ENCODE peak calls at places on chromosome 22, in nine cellular contexts. One of them, this sample, is unnamed.
A peak's percentile ranks its signal among the peaks of the same experiment; 100 is the strongest.

GRCh38 chr22:40741116-40741515 is 61.8 kb downstream of the MCHR1 start:
- DNase-seq in fibroblast of lung: no peak
- DNase-seq in cardiac muscle cell: no peak
- DNase-seq in AG09309: no peak
- DNase-seq in AG09319: no peak
- DNase-seq in heart left ventricle: no peak
- DNase-seq in retinal pigment epithelial cell: no peak
- DNase-seq in kidney: no peak
- DNase-seq in psoas muscle: no peak
- DNase-seq in this sample: no peak

GRCh38 chr22:48881326-48881980 is 946.2 kb downstream of the BRD1 start:
- DNase-seq in fibroblast of lung: no peak
- DNase-seq in cardiac muscle cell: no peak
- DNase-seq in AG09309: no peak
- DNase-seq in AG09319: no peak
- DNase-seq in heart left ventricle: peak; percentile 9
- DNase-seq in retinal pigment epithelial cell: no peak
- DNase-seq in kidney: peak; percentile 46
- DNase-seq in psoas muscle: no peak
- DNase-seq in this sample: no peak

GRCh38 chr22:21834869-21835268 is 32.6 kb downstream of the MAPK1 start:
- DNase-seq in fibroblast of lung: no peak
- DNase-seq in cardiac muscle cell: no peak
- DNase-seq in AG09309: no peak
- DNase-seq in AG09319: no peak
- DNase-seq in heart left ventricle: no peak
- DNase-seq in retinal pigment epithelial cell: no peak
- DNase-seq in kidney: no peak
- DNase-seq in psoas muscle: no peak
- DNase-seq in this sample: no peak

GRCh38 chr22:35154937-35155387 is 89.0 kb downstream of the ISX start:
- DNase-seq in fibroblast of lung: peak; percentile 48
- DNase-seq in cardiac muscle cell: peak; percentile 62
- DNase-seq in AG09309: peak; percentile 8
- DNase-seq in AG09319: peak; percentile 4
- DNase-seq in heart left ventricle: peak; percentile 36
- DNase-seq in retinal pigment epithelial cell: peak; percentile 3
- DNase-seq in kidney: no peak
- DNase-seq in psoas muscle: peak; percentile 35
- DNase-seq in this sample: no peak

GRCh38 chr22:27836181-27836580 is 34.6 kb upstream of the MN1 start:
- DNase-seq in fibroblast of lung: no peak
- DNase-seq in cardiac muscle cell: no peak
- DNase-seq in AG09309: no peak
- DNase-seq in AG09319: peak; percentile 81
- DNase-seq in heart left ventricle: no peak
- DNase-seq in retinal pigment epithelial cell: peak; percentile 64
- DNase-seq in kidney: no peak
- DNase-seq in psoas muscle: no peak
- DNase-seq in this sample: peak; percentile 23

GRCh38 chr22:50192056-50192824 is 6.5 kb downstream of the TRABD start:
- DNase-seq in fibroblast of lung: no peak
- DNase-seq in cardiac muscle cell: no peak
- DNase-seq in AG09309: no peak
- DNase-seq in AG09319: no peak
- DNase-seq in heart left ventricle: no peak
- DNase-seq in retinal pigment epithelial cell: no peak
- DNase-seq in kidney: peak; percentile 76
- DNase-seq in psoas muscle: peak; percentile 10
- DNase-seq in this sample: peak; percentile 74

GRCh38 chr22:50691521-50691920 is 18.9 kb downstream of the SHANK3 start:
- DNase-seq in fibroblast of lung: peak; percentile 73
- DNase-seq in cardiac muscle cell: peak; percentile 62
- DNase-seq in AG09309: peak; percentile 8
- DNase-seq in AG09319: no peak
- DNase-seq in heart left ventricle: no peak
- DNase-seq in retinal pigment epithelial cell: no peak
- DNase-seq in kidney: no peak
- DNase-seq in psoas muscle: no peak
- DNase-seq in this sample: peak; percentile 26

GRCh38 chr22:41367680-41368542 is 13.8 kb upstream of the TEF start:
- DNase-seq in fibroblast of lung: no peak
- DNase-seq in cardiac muscle cell: peak; percentile 62
- DNase-seq in AG09309: peak; percentile 34
- DNase-seq in AG09319: peak; percentile 16
- DNase-seq in heart left ventricle: peak; percentile 59
- DNase-seq in retinal pigment epithelial cell: peak; percentile 35
- DNase-seq in kidney: peak; percentile 78
- DNase-seq in psoas muscle: no peak
- DNase-seq in this sample: no peak

GRCh38 chr22:35072939-35073338 is 7.0 kb downstream of the ISX start:
- DNase-seq in fibroblast of lung: no peak
- DNase-seq in cardiac muscle cell: peak; percentile 2
- DNase-seq in AG09309: no peak
- DNase-seq in AG09319: no peak
- DNase-seq in heart left ventricle: no peak
- DNase-seq in retinal pigment epithelial cell: no peak
- DNase-seq in kidney: no peak
- DNase-seq in psoas muscle: no peak
- DNase-seq in this sample: no peak

GRCh38 chr22:37500745-37501144 is 14.6 kb upstream of the MFNG start:
- DNase-seq in fibroblast of lung: no peak
- DNase-seq in cardiac muscle cell: no peak
- DNase-seq in AG09309: no peak
- DNase-seq in AG09319: no peak
- DNase-seq in heart left ventricle: no peak
- DNase-seq in retinal pigment epithelial cell: no peak
- DNase-seq in kidney: no peak
- DNase-seq in psoas muscle: no peak
- DNase-seq in this sample: no peak

GRCh38 chr22:37499789-37500188 is 13.6 kb upstream of the MFNG start:
- DNase-seq in fibroblast of lung: no peak
- DNase-seq in cardiac muscle cell: no peak
- DNase-seq in AG09309: no peak
- DNase-seq in AG09319: no peak
- DNase-seq in heart left ventricle: no peak
- DNase-seq in retinal pigment epithelial cell: no peak
- DNase-seq in kidney: no peak
- DNase-seq in psoas muscle: no peak
- DNase-seq in this sample: no peak

GRCh38 chr22:37496651-37497599 is 10.7 kb upstream of the MFNG start:
- DNase-seq in fibroblast of lung: peak; percentile 83
- DNase-seq in cardiac muscle cell: peak; percentile 91
- DNase-seq in AG09309: peak; percentile 64
- DNase-seq in AG09319: peak; percentile 57
- DNase-seq in heart left ventricle: no peak
- DNase-seq in retinal pigment epithelial cell: peak; percentile 62
- DNase-seq in kidney: no peak
- DNase-seq in psoas muscle: no peak
- DNase-seq in this sample: no peak

GRCh38 chr22:37499006-37499707 is 13.0 kb upstream of the MFNG start:
- DNase-seq in fibroblast of lung: peak; percentile 45
- DNase-seq in cardiac muscle cell: no peak
- DNase-seq in AG09309: no peak
- DNase-seq in AG09319: no peak
- DNase-seq in heart left ventricle: no peak
- DNase-seq in retinal pigment epithelial cell: no peak
- DNase-seq in kidney: no peak
- DNase-seq in psoas muscle: no peak
- DNase-seq in this sample: no peak

GRCh38 chr22:37498289-37498909 is 12.2 kb upstream of the MFNG start:
- DNase-seq in fibroblast of lung: no peak
- DNase-seq in cardiac muscle cell: no peak
- DNase-seq in AG09309: no peak
- DNase-seq in AG09319: no peak
- DNase-seq in heart left ventricle: no peak
- DNase-seq in retinal pigment epithelial cell: no peak
- DNase-seq in kidney: no peak
- DNase-seq in psoas muscle: no peak
- DNase-seq in this sample: no peak
- TF ChIP-seq CTCF in fibroblast of lung: no peak
- TF ChIP-seq CTCF in cardiac muscle cell: peak; percentile 30
- TF ChIP-seq CTCF in AG09309: peak; percentile 19
- TF ChIP-seq CTCF in AG09319: no peak
- TF ChIP-seq CTCF in heart left ventricle: peak; percentile 44
- TF ChIP-seq CTCF in retinal pigment epithelial cell: peak; percentile 57
- TF ChIP-seq CTCF in kidney: peak; percentile 34
- TF ChIP-seq CTCF in psoas muscle: no peak
- TF ChIP-seq CTCF in this sample: peak; percentile 71

DNA sequence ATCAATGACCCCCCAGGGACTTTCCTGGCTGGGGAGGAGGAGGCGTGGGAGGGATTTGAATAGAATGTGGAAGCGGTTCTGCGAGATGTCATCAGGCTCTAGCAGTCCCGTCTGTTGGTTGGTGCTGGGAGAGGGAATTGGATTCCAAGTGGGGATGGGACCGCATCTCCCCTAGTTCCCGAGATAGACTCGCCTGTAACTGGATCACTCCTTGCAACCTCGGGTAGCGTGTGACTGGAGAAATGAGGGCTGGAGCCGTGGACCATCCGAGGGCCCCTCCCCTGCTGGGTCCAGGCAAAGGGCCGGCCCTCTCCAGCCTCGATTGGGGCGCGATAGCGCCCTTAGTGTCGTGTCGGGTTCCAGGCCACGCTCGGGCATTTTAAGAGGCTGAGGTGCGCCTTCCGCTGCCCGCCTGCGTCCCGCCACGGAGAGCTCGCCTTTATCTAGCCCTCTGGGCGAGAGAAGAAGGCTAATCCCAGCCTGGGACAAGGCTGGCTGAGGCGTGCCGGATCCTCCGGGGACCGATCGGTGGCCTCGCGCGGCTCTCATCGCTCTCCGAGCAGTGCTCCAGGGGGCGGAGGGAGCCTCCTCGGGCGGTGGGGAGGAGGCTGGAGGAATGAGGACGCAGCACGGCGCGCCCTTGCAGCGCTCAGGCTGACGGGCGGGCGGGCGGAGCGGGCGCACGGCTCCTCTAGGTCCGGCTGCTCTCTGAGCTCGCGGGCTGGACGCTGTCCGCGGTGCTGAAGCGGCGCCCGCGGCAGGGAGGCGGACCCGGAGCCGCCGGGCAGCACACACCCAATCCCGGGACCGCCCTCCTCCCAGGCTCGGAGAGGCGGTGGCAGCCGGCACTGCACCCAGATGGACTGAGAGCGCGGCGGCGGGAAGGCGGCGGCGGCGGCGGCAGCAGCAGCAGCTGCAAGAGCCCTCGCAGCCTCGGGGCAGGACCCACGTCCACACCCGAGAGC is 107.8 kb downstream of the OSBP2 start:
- DNase-seq in fibroblast of lung: peak; percentile 90
- DNase-seq in cardiac muscle cell: peak; percentile 96
- DNase-seq in AG09309: peak; percentile 56
- DNase-seq in AG09319: peak; percentile 76
- DNase-seq in heart left ventricle: peak; percentile 84
- DNase-seq in retinal pigment epithelial cell: peak; percentile 69
- DNase-seq in kidney: peak; percentile 95
- DNase-seq in psoas muscle: peak; percentile 89
- DNase-seq in this sample: peak; percentile 64
- TF ChIP-seq CTCF in fibroblast of lung: no peak
- TF ChIP-seq CTCF in cardiac muscle cell: peak; percentile 19
- TF ChIP-seq CTCF in AG09309: no peak
- TF ChIP-seq CTCF in AG09319: no peak
- TF ChIP-seq CTCF in heart left ventricle: peak; percentile 17
- TF ChIP-seq CTCF in retinal pigment epithelial cell: no peak
- TF ChIP-seq CTCF in kidney: peak; percentile 17
- TF ChIP-seq CTCF in psoas muscle: peak; percentile 47
- TF ChIP-seq CTCF in this sample: no peak

GRCh38 chr22:39308614-39309363 is 10.6 kb downstream of the RPL3 start:
- DNase-seq in fibroblast of lung: peak; percentile 98
- DNase-seq in cardiac muscle cell: peak; percentile 95
- DNase-seq in AG09309: peak; percentile 88
- DNase-seq in AG09319: peak; percentile 81
- DNase-seq in heart left ventricle: no peak
- DNase-seq in retinal pigment epithelial cell: peak; percentile 70
- DNase-seq in kidney: no peak
- DNase-seq in psoas muscle: peak; percentile 83
- DNase-seq in this sample: peak; percentile 92
- TF ChIP-seq CTCF in fibroblast of lung: peak; percentile 27
- TF ChIP-seq CTCF in cardiac muscle cell: peak; percentile 23
- TF ChIP-seq CTCF in AG09309: peak; percentile 28
- TF ChIP-seq CTCF in AG09319: peak; percentile 35
- TF ChIP-seq CTCF in heart left ventricle: no peak
- TF ChIP-seq CTCF in retinal pigment epithelial cell: peak; percentile 29
- TF ChIP-seq CTCF in kidney: no peak
- TF ChIP-seq CTCF in psoas muscle: no peak
- TF ChIP-seq CTCF in this sample: no peak

GRCh38 chr22:32862936-32863661 is 61.6 kb downstream of the TIMP3 start:
- DNase-seq in fibroblast of lung: peak; percentile 47
- DNase-seq in cardiac muscle cell: no peak
- DNase-seq in AG09309: no peak
- DNase-seq in AG09319: no peak
- DNase-seq in heart left ventricle: no peak
- DNase-seq in retinal pigment epithelial cell: no peak
- DNase-seq in kidney: no peak
- DNase-seq in psoas muscle: no peak
- DNase-seq in this sample: no peak
- TF ChIP-seq CTCF in fibroblast of lung: no peak
- TF ChIP-seq CTCF in cardiac muscle cell: no peak
- TF ChIP-seq CTCF in AG09309: no peak
- TF ChIP-seq CTCF in AG09319: no peak
- TF ChIP-seq CTCF in heart left ventricle: no peak
- TF ChIP-seq CTCF in retinal pigment epithelial cell: no peak
- TF ChIP-seq CTCF in kidney: no peak
- TF ChIP-seq CTCF in psoas muscle: no peak
- TF ChIP-seq CTCF in this sample: no peak

GRCh38 chr22:25403752-25404471 is 160.6 kb upstream of the GRK3 start:
- DNase-seq in fibroblast of lung: peak; percentile 59
- DNase-seq in cardiac muscle cell: no peak
- DNase-seq in AG09309: peak; percentile 31
- DNase-seq in AG09319: peak; percentile 50
- DNase-seq in heart left ventricle: no peak
- DNase-seq in retinal pigment epithelial cell: no peak
- DNase-seq in kidney: peak; percentile 43
- DNase-seq in psoas muscle: no peak
- DNase-seq in this sample: no peak
- TF ChIP-seq CTCF in fibroblast of lung: peak; percentile 1
- TF ChIP-seq CTCF in cardiac muscle cell: no peak
- TF ChIP-seq CTCF in AG09309: no peak
- TF ChIP-seq CTCF in AG09319: no peak
- TF ChIP-seq CTCF in heart left ventricle: no peak
- TF ChIP-seq CTCF in retinal pigment epithelial cell: peak; percentile 11
- TF ChIP-seq CTCF in kidney: no peak
- TF ChIP-seq CTCF in psoas muscle: no peak
- TF ChIP-seq CTCF in this sample: no peak

GRCh38 chr22:42990131-42990838 is 24.7 kb downstream of the PACSIN2 start:
- DNase-seq in fibroblast of lung: peak; percentile 89
- DNase-seq in cardiac muscle cell: peak; percentile 89
- DNase-seq in AG09309: peak; percentile 80
- DNase-seq in AG09319: no peak
- DNase-seq in heart left ventricle: no peak
- DNase-seq in retinal pigment epithelial cell: peak; percentile 54
- DNase-seq in kidney: no peak
- DNase-seq in psoas muscle: peak; percentile 52
- DNase-seq in this sample: peak; percentile 50
- TF ChIP-seq CTCF in fibroblast of lung: peak; percentile 57
- TF ChIP-seq CTCF in cardiac muscle cell: peak; percentile 54
- TF ChIP-seq CTCF in AG09309: peak; percentile 71
- TF ChIP-seq CTCF in AG09319: peak; percentile 68
- TF ChIP-seq CTCF in heart left ventricle: no peak
- TF ChIP-seq CTCF in retinal pigment epithelial cell: peak; percentile 57
- TF ChIP-seq CTCF in kidney: peak; percentile 28
- TF ChIP-seq CTCF in psoas muscle: peak; percentile 31
- TF ChIP-seq CTCF in this sample: peak; percentile 27

GRCh38 chr22:44968736-44969135 is 41.1 kb downstream of the PHF21B start:
- DNase-seq in fibroblast of lung: no peak
- DNase-seq in cardiac muscle cell: no peak
- DNase-seq in AG09309: no peak
- DNase-seq in AG09319: no peak
- DNase-seq in heart left ventricle: no peak
- DNase-seq in retinal pigment epithelial cell: no peak
- DNase-seq in kidney: no peak
- DNase-seq in psoas muscle: no peak
- DNase-seq in this sample: no peak
- TF ChIP-seq CTCF in fibroblast of lung: no peak
- TF ChIP-seq CTCF in cardiac muscle cell: no peak
- TF ChIP-seq CTCF in AG09309: peak; percentile 20
- TF ChIP-seq CTCF in AG09319: no peak
- TF ChIP-seq CTCF in heart left ventricle: no peak
- TF ChIP-seq CTCF in retinal pigment epithelial cell: peak; percentile 26
- TF ChIP-seq CTCF in kidney: no peak
- TF ChIP-seq CTCF in psoas muscle: no peak
- TF ChIP-seq CTCF in this sample: no peak